ENCODE peak calls at places on chromosome 13, in seven cellular contexts. W is Calu3; M is CD8-positive, alpha-beta T cell; L is stromal cell of bone marrow; Y is choroid plexus epithelial cell; R is NCI-H1048; Z is tibial nerve. P is an unnamed sample.

GRCh38 chr13:100544866-100545683 is 43.5 kb downstream of the GGACT start:
- DNase-seq in W (no peak), M (peak; percentile 41), L (no peak), Y (peak; percentile 50), R (no peak), Z (no peak), P (no peak)

GRCh38 chr13:113564331-113565023 is 20.1 kb upstream of the TFDP1 start:
- DNase-seq in W (no peak), M (no peak), L (no peak), Y (no peak), R (no peak), Z (no peak), P (no peak)

GRCh38 chr13:33611016-33611805 is 206.7 kb upstream of the RFC3 start:
- DNase-seq in W (no peak), M (no peak), L (peak; percentile 54), Y (peak; percentile 86), R (peak; percentile 16), Z (peak; percentile 41), P (no peak)

GRCh38 chr13:50576156-50576555 is 267.3 kb downstream of the DLEU7 start:
- DNase-seq in W (no peak), M (no peak), L (peak; percentile 33), Y (no peak), R (no peak), Z (no peak), P (no peak)

GRCh38 chr13:103510007-103510406 is 443.8 kb upstream of the SLC10A2 start:
- DNase-seq in W (no peak), M (no peak), L (no peak), Y (no peak), R (no peak), Z (no peak), P (peak; percentile 30)

GRCh38 chr13:113777311-113778260 is 18.6 kb downstream of the TMEM255B start:
- DNase-seq in W (no peak), M (no peak), L (no peak), Y (peak; percentile 35), R (no peak), Z (no peak), P (no peak)

GRCh38 chr13:19864018-19864338 is 529 bp upstream of the ZMYM5 start:
- DNase-seq in W (peak; percentile 61), M (peak; percentile 83), L (peak; percentile 36), Y (peak; percentile 83), R (no peak), Z (no peak), P (peak; percentile 74)

GRCh38 chr13:63409791-63410351 is 1994.2 kb upstream of the PCDH20 start:
- DNase-seq in W (no peak), M (no peak), L (peak; percentile 16), Y (no peak), R (no peak), Z (no peak), P (no peak)

GRCh38 chr13:45194081-45194939 is 6.5 kb downstream of the KCTD4 start:
- DNase-seq in W (no peak), M (no peak), L (peak; percentile 62), Y (peak; percentile 80), R (no peak), Z (peak; percentile 36), P (no peak)

GRCh38 chr13:112457485-112457884 is 81.3 kb downstream of the SPACA7 start:
- DNase-seq in W (no peak), M (peak; percentile 29), L (no peak), Y (no peak), R (no peak), Z (no peak), P (no peak)